ENCODE peak calls at places on chromosomes 11 and 22, in five cellular contexts. K, Q, X, N and V are unnamed samples.

GRCh38 chr11:57798905-57799559 is 37.4 kb downstream of the CTNND1 start:
- ATAC-seq in K (no peak), N (no peak), X (peak), Q (peak), V (peak)

GRCh38 chr11:129973809-129974208 is 28.8 kb downstream of the PRDM10 start:
- ATAC-seq in Q (peak), K (no peak), X (no peak), N (no peak), V (no peak)

GRCh38 chr11:134374891-134375550 is 37.0 kb downstream of the B3GAT1 start:
- ATAC-seq in K (no peak), Q (no peak), N (no peak), X (no peak), V (no peak)

GRCh38 chr22:20192972-20193760 is 42.3 kb upstream of the CCDC188 start:
- ATAC-seq in Q (peak), K (no peak), X (no peak), N (no peak), V (no peak)

GRCh38 chr22:23888615-23889401 is 5.4 kb upstream of the MIF start:
- ATAC-seq in K (no peak), N (no peak), X (no peak), Q (peak), V (no peak)

GRCh38 chr11:115759622-115760527 is 255.7 kb upstream of the CADM1 start:
- ATAC-seq in Q (peak), N (no peak), K (no peak), X (peak), V (no peak)

GRCh38 chr11:104134760-104135159 is 29.2 kb downstream of the PDGFD start:
- ATAC-seq in Q (no peak), N (no peak), K (no peak), X (no peak), V (no peak)

GRCh38 chr22:24887260-24887659 is 59.2 kb downstream of the LHFPL7 start:
- ATAC-seq in N (no peak), X (no peak), K (no peak), Q (no peak), V (no peak)

GRCh38 chr22:35955546-35955945 is 73.1 kb downstream of the RBFOX2 start:
- ATAC-seq in Q (no peak), K (no peak), X (no peak), N (no peak), V (no peak)

GRCh38 chr11:130449996-130450419 is 1.6 kb downstream of the ADAMTS15 start:
- ATAC-seq in Q (peak), X (no peak), K (no peak), N (no peak), V (no peak)

GRCh38 chr11:86511086-86511551 is 136.4 kb downstream of the CCDC81 start:
- ATAC-seq in Q (no peak), N (no peak), K (no peak), X (peak), V (peak)

GRCh38 chr11:118699508-118700220 is 20.2 kb upstream of the TREH start:
- ATAC-seq in X (no peak), N (peak), Q (no peak), K (peak), V (peak)

GRCh38 chr22:21677606-21678443 is 12.0 kb downstream of the PPIL2 start:
- ATAC-seq in N (no peak), Q (peak), X (no peak), K (no peak), V (no peak)

GRCh38 chr11:1339066-1339675 is 29.7 kb upstream of the TOLLIP start:
- ATAC-seq in X (no peak), Q (no peak), K (no peak), N (no peak), V (no peak)

GRCh38 chr11:128226106-128226716 is 361.1 kb downstream of the ETS1 start:
- ATAC-seq in Q (no peak), X (peak), K (no peak), N (no peak), V (peak)

GRCh38 chr22:23820748-23821211 is 18.0 kb downstream of the DERL3 start:
- ATAC-seq in Q (no peak), K (no peak), X (peak), N (no peak), V (peak)

GRCh38 chr22:36351921-36352774 is 35.6 kb downstream of the MYH9 start:
- ATAC-seq in Q (peak), N (no peak), X (no peak), K (no peak), V (no peak)

GRCh38 chr11:18452927-18453326 is 2.7 kb upstream of the LDHAL6A start:
- ATAC-seq in Q (no peak), X (no peak), K (no peak), N (no peak), V (no peak)

GRCh38 chr22:37986371-37986770 is 2.0 kb upstream of the SOX10 start:
- ATAC-seq in K (no peak), Q (no peak), X (no peak), N (no peak), V (no peak)

GRCh38 chr11:129021295-129021694 is 78.6 kb upstream of the TP53AIP1 start:
- ATAC-seq in Q (no peak), X (no peak), N (no peak), K (no peak), V (no peak)

GRCh38 chr11:11155962-11156815 is 196.9 kb downstream of the CSNK2A3 start:
- ATAC-seq in K (peak), N (peak), Q (peak), X (peak), V (peak)

GRCh38 chr22:43720718-43721117 is 91.4 kb downstream of the EFCAB6 start:
- ATAC-seq in N (no peak), Q (no peak), K (no peak), X (no peak), V (no peak)

GRCh38 chr11:34331736-34332135 is 26.1 kb downstream of the ABTB2 start:
- ATAC-seq in Q (no peak), N (no peak), X (no peak), K (no peak), V (no peak)

GRCh38 chr22:24157783-24158170 is 23.5 kb upstream of the SUSD2 start:
- ATAC-seq in Q (no peak), K (no peak), N (no peak), X (no peak), V (no peak)